ENCODE peak calls at places on chromosome 19, in eight cellular contexts. One of them, this sample, is unnamed.

GRCh38 chr19:55311797-55312196 is 13.3 kb downstream of the TMEM150B start:
- DNase-seq in NCI-H2081: no peak
- DNase-seq in M059J: no peak
- DNase-seq in choroid plexus epithelial cell: no peak
- DNase-seq in activated T-cell treated with anti-CD3 and anti-CD28 coated beads, Interleukin-2, amount 50 U/mL, for 24 hours: no peak
- DNase-seq in ascending aorta: no peak
- DNase-seq in GM03348: no peak
- DNase-seq in lower leg skin: no peak
- DNase-seq in this sample: no peak

GRCh38 chr19:39320948-39321831 is 527 bp upstream of the LRFN1 start:
- DNase-seq in GM03348: no peak
- DNase-seq in lower leg skin: no peak
- DNase-seq in NCI-H2081: no peak
- DNase-seq in choroid plexus epithelial cell: no peak
- DNase-seq in ascending aorta: no peak
- DNase-seq in activated T-cell treated with anti-CD3 and anti-CD28 coated beads, Interleukin-2, amount 50 U/mL, for 24 hours: no peak
- DNase-seq in M059J: no peak
- DNase-seq in this sample: no peak

GRCh38 chr19:58356236-58356970 is 3.1 kb upstream of the A1BG start:
- DNase-seq in ascending aorta: no peak
- DNase-seq in NCI-H2081: no peak
- DNase-seq in choroid plexus epithelial cell: peak
- DNase-seq in M059J: no peak
- DNase-seq in activated T-cell treated with anti-CD3 and anti-CD28 coated beads, Interleukin-2, amount 50 U/mL, for 24 hours: peak
- DNase-seq in GM03348: peak
- DNase-seq in lower leg skin: no peak
- DNase-seq in this sample: no peak

GRCh38 chr19:47572635-47573034 is 313 bp downstream of the ZNF541 start:
- DNase-seq in choroid plexus epithelial cell: no peak
- DNase-seq in lower leg skin: no peak
- DNase-seq in M059J: no peak
- DNase-seq in NCI-H2081: no peak
- DNase-seq in GM03348: no peak
- DNase-seq in ascending aorta: no peak
- DNase-seq in activated T-cell treated with anti-CD3 and anti-CD28 coated beads, Interleukin-2, amount 50 U/mL, for 24 hours: no peak
- DNase-seq in this sample: no peak

GRCh38 chr19:12766051-12766521 is 9.3 kb downstream of the HOOK2 start:
- DNase-seq in activated T-cell treated with anti-CD3 and anti-CD28 coated beads, Interleukin-2, amount 50 U/mL, for 24 hours: peak
- DNase-seq in lower leg skin: peak
- DNase-seq in ascending aorta: peak
- DNase-seq in GM03348: peak
- DNase-seq in choroid plexus epithelial cell: peak
- DNase-seq in NCI-H2081: peak
- DNase-seq in M059J: peak
- DNase-seq in this sample: no peak

GRCh38 chr19:35738021-35738886 is 4.0 kb downstream of the IGFLR1 start:
- DNase-seq in choroid plexus epithelial cell: no peak
- DNase-seq in NCI-H2081: no peak
- DNase-seq in GM03348: no peak
- DNase-seq in activated T-cell treated with anti-CD3 and anti-CD28 coated beads, Interleukin-2, amount 50 U/mL, for 24 hours: no peak
- DNase-seq in lower leg skin: no peak
- DNase-seq in M059J: no peak
- DNase-seq in ascending aorta: no peak
- DNase-seq in this sample: no peak

GRCh38 chr19:576768-577438 is 4.5 kb downstream of the BSG start:
- DNase-seq in lower leg skin: no peak
- DNase-seq in ascending aorta: no peak
- DNase-seq in NCI-H2081: no peak
- DNase-seq in M059J: no peak
- DNase-seq in activated T-cell treated with anti-CD3 and anti-CD28 coated beads, Interleukin-2, amount 50 U/mL, for 24 hours: no peak
- DNase-seq in GM03348: no peak
- DNase-seq in choroid plexus epithelial cell: no peak
- DNase-seq in this sample: no peak

GRCh38 chr19:33734913-33735312 is 61.8 kb upstream of the KCTD15 start:
- DNase-seq in NCI-H2081: no peak
- DNase-seq in activated T-cell treated with anti-CD3 and anti-CD28 coated beads, Interleukin-2, amount 50 U/mL, for 24 hours: no peak
- DNase-seq in ascending aorta: no peak
- DNase-seq in M059J: no peak
- DNase-seq in GM03348: no peak
- DNase-seq in choroid plexus epithelial cell: no peak
- DNase-seq in lower leg skin: no peak
- DNase-seq in this sample: no peak

GRCh38 chr19:10270616-10271394 is at the start of gene ICAM1:
- DNase-seq in lower leg skin: peak
- DNase-seq in NCI-H2081: no peak
- DNase-seq in M059J: peak
- DNase-seq in activated T-cell treated with anti-CD3 and anti-CD28 coated beads, Interleukin-2, amount 50 U/mL, for 24 hours: peak
- DNase-seq in GM03348: peak
- DNase-seq in ascending aorta: peak
- DNase-seq in choroid plexus epithelial cell: peak
- DNase-seq in this sample: no peak

GRCh38 chr19:31325342-31325741 is 23.9 kb downstream of the TSHZ3 start:
- DNase-seq in ascending aorta: no peak
- DNase-seq in choroid plexus epithelial cell: no peak
- DNase-seq in M059J: no peak
- DNase-seq in NCI-H2081: no peak
- DNase-seq in GM03348: no peak
- DNase-seq in activated T-cell treated with anti-CD3 and anti-CD28 coated beads, Interleukin-2, amount 50 U/mL, for 24 hours: no peak
- DNase-seq in lower leg skin: no peak
- DNase-seq in this sample: no peak

GRCh38 chr19:41327499-41328156 is 17.7 kb downstream of the CCDC97 start:
- DNase-seq in activated T-cell treated with anti-CD3 and anti-CD28 coated beads, Interleukin-2, amount 50 U/mL, for 24 hours: peak
- DNase-seq in ascending aorta: peak
- DNase-seq in NCI-H2081: no peak
- DNase-seq in M059J: peak
- DNase-seq in choroid plexus epithelial cell: peak
- DNase-seq in GM03348: no peak
- DNase-seq in lower leg skin: peak
- DNase-seq in this sample: no peak

GRCh38 chr19:41373993-41374392 is 2.3 kb upstream of the TMEM91 start:
- DNase-seq in activated T-cell treated with anti-CD3 and anti-CD28 coated beads, Interleukin-2, amount 50 U/mL, for 24 hours: no peak
- DNase-seq in NCI-H2081: peak
- DNase-seq in GM03348: peak
- DNase-seq in lower leg skin: peak
- DNase-seq in choroid plexus epithelial cell: peak
- DNase-seq in M059J: peak
- DNase-seq in ascending aorta: peak
- DNase-seq in this sample: no peak

GRCh38 chr19:1590641-1591397 is 1.8 kb downstream of the MBD3 start:
- DNase-seq in ascending aorta: no peak
- DNase-seq in GM03348: peak
- DNase-seq in lower leg skin: no peak
- DNase-seq in choroid plexus epithelial cell: peak
- DNase-seq in activated T-cell treated with anti-CD3 and anti-CD28 coated beads, Interleukin-2, amount 50 U/mL, for 24 hours: peak
- DNase-seq in M059J: no peak
- DNase-seq in NCI-H2081: peak
- DNase-seq in this sample: no peak

GRCh38 chr19:913080-913748 is at the start of gene R3HDM4:
- DNase-seq in ascending aorta: peak
- DNase-seq in activated T-cell treated with anti-CD3 and anti-CD28 coated beads, Interleukin-2, amount 50 U/mL, for 24 hours: peak
- DNase-seq in NCI-H2081: peak
- DNase-seq in GM03348: peak
- DNase-seq in lower leg skin: peak
- DNase-seq in choroid plexus epithelial cell: peak
- DNase-seq in M059J: peak
- DNase-seq in this sample: no peak

GRCh38 chr19:36409841-36410240 is 8.6 kb downstream of the ZFP82 start:
- DNase-seq in activated T-cell treated with anti-CD3 and anti-CD28 coated beads, Interleukin-2, amount 50 U/mL, for 24 hours: no peak
- DNase-seq in GM03348: no peak
- DNase-seq in lower leg skin: no peak
- DNase-seq in M059J: no peak
- DNase-seq in NCI-H2081: no peak
- DNase-seq in ascending aorta: no peak
- DNase-seq in choroid plexus epithelial cell: no peak
- DNase-seq in this sample: no peak

GRCh38 chr19:35265126-35265995 is 3.4 kb upstream of the USF2 start:
- DNase-seq in choroid plexus epithelial cell: no peak
- DNase-seq in ascending aorta: peak
- DNase-seq in GM03348: no peak
- DNase-seq in M059J: peak
- DNase-seq in lower leg skin: peak
- DNase-seq in NCI-H2081: no peak
- DNase-seq in activated T-cell treated with anti-CD3 and anti-CD28 coated beads, Interleukin-2, amount 50 U/mL, for 24 hours: peak
- DNase-seq in this sample: no peak

GRCh38 chr19:16824658-16825311 is 4.4 kb upstream of the SIN3B start:
- DNase-seq in GM03348: no peak
- DNase-seq in choroid plexus epithelial cell: peak
- DNase-seq in M059J: peak
- DNase-seq in lower leg skin: no peak
- DNase-seq in ascending aorta: no peak
- DNase-seq in activated T-cell treated with anti-CD3 and anti-CD28 coated beads, Interleukin-2, amount 50 U/mL, for 24 hours: no peak
- DNase-seq in NCI-H2081: no peak
- DNase-seq in this sample: no peak

GRCh38 chr19:46970815-46971214 is 48.8 kb upstream of the NPAS1 start:
- DNase-seq in GM03348: peak
- DNase-seq in lower leg skin: no peak
- DNase-seq in choroid plexus epithelial cell: no peak
- DNase-seq in ascending aorta: no peak
- DNase-seq in NCI-H2081: no peak
- DNase-seq in M059J: peak
- DNase-seq in activated T-cell treated with anti-CD3 and anti-CD28 coated beads, Interleukin-2, amount 50 U/mL, for 24 hours: no peak
- DNase-seq in this sample: no peak

GRCh38 chr19:44305457-44305856 is 632 bp upstream of the ZNF235 start:
- DNase-seq in GM03348: no peak
- DNase-seq in activated T-cell treated with anti-CD3 and anti-CD28 coated beads, Interleukin-2, amount 50 U/mL, for 24 hours: no peak
- DNase-seq in NCI-H2081: no peak
- DNase-seq in lower leg skin: no peak
- DNase-seq in ascending aorta: no peak
- DNase-seq in M059J: no peak
- DNase-seq in choroid plexus epithelial cell: no peak
- DNase-seq in this sample: no peak

GRCh38 chr19:54523403-54523802 is 20.8 kb downstream of the LAIR2 start:
- DNase-seq in ascending aorta: no peak
- DNase-seq in activated T-cell treated with anti-CD3 and anti-CD28 coated beads, Interleukin-2, amount 50 U/mL, for 24 hours: peak
- DNase-seq in choroid plexus epithelial cell: peak
- DNase-seq in NCI-H2081: no peak
- DNase-seq in lower leg skin: no peak
- DNase-seq in GM03348: peak
- DNase-seq in M059J: peak
- DNase-seq in this sample: no peak

GRCh38 chr19:29031216-29031615 is 181.7 kb downstream of the UQCRFS1 start:
- DNase-seq in ascending aorta: no peak
- DNase-seq in M059J: no peak
- DNase-seq in lower leg skin: no peak
- DNase-seq in GM03348: no peak
- DNase-seq in NCI-H2081: no peak
- DNase-seq in activated T-cell treated with anti-CD3 and anti-CD28 coated beads, Interleukin-2, amount 50 U/mL, for 24 hours: no peak
- DNase-seq in choroid plexus epithelial cell: no peak
- DNase-seq in this sample: no peak

This sample was measured in cortex of kidney.